ENCODE peak calls at places on chromosome 4, in nine cellular contexts. One of them, this sample, is unnamed.

GRCh38 chr4:157674699-157675098 is 454.2 kb downstream of the GRIA2 start:
- DNase-seq in SJCRH30: no peak
- DNase-seq in choroid plexus epithelial cell: no peak
- DNase-seq in OCI-LY7: no peak
- DNase-seq in Right ventricle myocardium superior: no peak
- DNase-seq in stimulated activated CD4-positive, alpha-beta T cell treated with anti-CD3 and anti-CD28 coated beads, Interleukin-2, amount 100 ng/mL, for 24 hours: no peak
- DNase-seq in T-helper 1 cell: no peak
- DNase-seq in activated CD4-positive, alpha-beta T cell treated with anti-CD3 and anti-CD28 coated beads for 1 hour: no peak
- DNase-seq in NCI-H2081: peak; percentile 40
- DNase-seq in this sample: no peak

GRCh38 chr4:11165052-11165451 is 263.6 kb downstream of the HS3ST1 start:
- DNase-seq in OCI-LY7: no peak
- DNase-seq in NCI-H2081: no peak
- DNase-seq in stimulated activated CD4-positive, alpha-beta T cell treated with anti-CD3 and anti-CD28 coated beads, Interleukin-2, amount 100 ng/mL, for 24 hours: no peak
- DNase-seq in SJCRH30: no peak
- DNase-seq in activated CD4-positive, alpha-beta T cell treated with anti-CD3 and anti-CD28 coated beads for 1 hour: no peak
- DNase-seq in Right ventricle myocardium superior: no peak
- DNase-seq in choroid plexus epithelial cell: no peak
- DNase-seq in T-helper 1 cell: no peak
- DNase-seq in this sample: no peak

GRCh38 chr4:79173186-79173585 is 152.7 kb downstream of the NAA11 start:
- DNase-seq in OCI-LY7: no peak
- DNase-seq in Right ventricle myocardium superior: no peak
- DNase-seq in activated CD4-positive, alpha-beta T cell treated with anti-CD3 and anti-CD28 coated beads for 1 hour: no peak
- DNase-seq in T-helper 1 cell: no peak
- DNase-seq in NCI-H2081: no peak
- DNase-seq in SJCRH30: no peak
- DNase-seq in choroid plexus epithelial cell: no peak
- DNase-seq in stimulated activated CD4-positive, alpha-beta T cell treated with anti-CD3 and anti-CD28 coated beads, Interleukin-2, amount 100 ng/mL, for 24 hours: no peak
- DNase-seq in this sample: no peak

GRCh38 chr4:93710101-93710846 is 118.3 kb upstream of the ATOH1 start:
- DNase-seq in SJCRH30: peak; percentile 36
- DNase-seq in T-helper 1 cell: no peak
- DNase-seq in OCI-LY7: no peak
- DNase-seq in stimulated activated CD4-positive, alpha-beta T cell treated with anti-CD3 and anti-CD28 coated beads, Interleukin-2, amount 100 ng/mL, for 24 hours: no peak
- DNase-seq in activated CD4-positive, alpha-beta T cell treated with anti-CD3 and anti-CD28 coated beads for 1 hour: no peak
- DNase-seq in NCI-H2081: no peak
- DNase-seq in Right ventricle myocardium superior: no peak
- DNase-seq in choroid plexus epithelial cell: no peak
- DNase-seq in this sample: peak; percentile 2

GRCh38 chr4:59770865-59771264 is 1429.3 kb upstream of the ADGRL3 start:
- DNase-seq in OCI-LY7: no peak
- DNase-seq in stimulated activated CD4-positive, alpha-beta T cell treated with anti-CD3 and anti-CD28 coated beads, Interleukin-2, amount 100 ng/mL, for 24 hours: no peak
- DNase-seq in Right ventricle myocardium superior: no peak
- DNase-seq in SJCRH30: no peak
- DNase-seq in activated CD4-positive, alpha-beta T cell treated with anti-CD3 and anti-CD28 coated beads for 1 hour: no peak
- DNase-seq in T-helper 1 cell: no peak
- DNase-seq in choroid plexus epithelial cell: no peak
- DNase-seq in NCI-H2081: no peak
- DNase-seq in this sample: no peak

GRCh38 chr4:112109455-112110425 is 35.5 kb upstream of the FAM241A start:
- DNase-seq in stimulated activated CD4-positive, alpha-beta T cell treated with anti-CD3 and anti-CD28 coated beads, Interleukin-2, amount 100 ng/mL, for 24 hours: no peak
- DNase-seq in NCI-H2081: no peak
- DNase-seq in T-helper 1 cell: no peak
- DNase-seq in activated CD4-positive, alpha-beta T cell treated with anti-CD3 and anti-CD28 coated beads for 1 hour: no peak
- DNase-seq in Right ventricle myocardium superior: no peak
- DNase-seq in SJCRH30: no peak
- DNase-seq in OCI-LY7: no peak
- DNase-seq in choroid plexus epithelial cell: peak; percentile 51
- DNase-seq in this sample: peak; percentile 64

GRCh38 chr4:124449881-124450280 is 262.7 kb downstream of the ANKRD50 start:
- DNase-seq in OCI-LY7: no peak
- DNase-seq in NCI-H2081: no peak
- DNase-seq in T-helper 1 cell: no peak
- DNase-seq in activated CD4-positive, alpha-beta T cell treated with anti-CD3 and anti-CD28 coated beads for 1 hour: no peak
- DNase-seq in choroid plexus epithelial cell: no peak
- DNase-seq in Right ventricle myocardium superior: no peak
- DNase-seq in stimulated activated CD4-positive, alpha-beta T cell treated with anti-CD3 and anti-CD28 coated beads, Interleukin-2, amount 100 ng/mL, for 24 hours: no peak
- DNase-seq in SJCRH30: no peak
- DNase-seq in this sample: no peak

GRCh38 chr4:174096456-174096855 is 187.0 kb downstream of the FBXO8 start:
- DNase-seq in stimulated activated CD4-positive, alpha-beta T cell treated with anti-CD3 and anti-CD28 coated beads, Interleukin-2, amount 100 ng/mL, for 24 hours: no peak
- DNase-seq in Right ventricle myocardium superior: no peak
- DNase-seq in choroid plexus epithelial cell: no peak
- DNase-seq in OCI-LY7: no peak
- DNase-seq in T-helper 1 cell: no peak
- DNase-seq in activated CD4-positive, alpha-beta T cell treated with anti-CD3 and anti-CD28 coated beads for 1 hour: no peak
- DNase-seq in NCI-H2081: no peak
- DNase-seq in SJCRH30: no peak
- DNase-seq in this sample: no peak

GRCh38 chr4:76278583-76278982 is 27.1 kb downstream of the FAM47E start:
- DNase-seq in NCI-H2081: no peak
- DNase-seq in choroid plexus epithelial cell: no peak
- DNase-seq in stimulated activated CD4-positive, alpha-beta T cell treated with anti-CD3 and anti-CD28 coated beads, Interleukin-2, amount 100 ng/mL, for 24 hours: no peak
- DNase-seq in Right ventricle myocardium superior: no peak
- DNase-seq in T-helper 1 cell: no peak
- DNase-seq in SJCRH30: no peak
- DNase-seq in OCI-LY7: no peak
- DNase-seq in activated CD4-positive, alpha-beta T cell treated with anti-CD3 and anti-CD28 coated beads for 1 hour: no peak
- DNase-seq in this sample: no peak

GRCh38 chr4:26145212-26145611 is 175.6 kb upstream of the RBPJ start:
- DNase-seq in NCI-H2081: no peak
- DNase-seq in T-helper 1 cell: no peak
- DNase-seq in OCI-LY7: no peak
- DNase-seq in choroid plexus epithelial cell: no peak
- DNase-seq in Right ventricle myocardium superior: no peak
- DNase-seq in stimulated activated CD4-positive, alpha-beta T cell treated with anti-CD3 and anti-CD28 coated beads, Interleukin-2, amount 100 ng/mL, for 24 hours: no peak
- DNase-seq in activated CD4-positive, alpha-beta T cell treated with anti-CD3 and anti-CD28 coated beads for 1 hour: no peak
- DNase-seq in SJCRH30: no peak
- DNase-seq in this sample: no peak

GRCh38 chr4:117800636-117801035 is 233.7 kb upstream of the NDST3 start:
- DNase-seq in T-helper 1 cell: no peak
- DNase-seq in NCI-H2081: no peak
- DNase-seq in choroid plexus epithelial cell: no peak
- DNase-seq in SJCRH30: no peak
- DNase-seq in stimulated activated CD4-positive, alpha-beta T cell treated with anti-CD3 and anti-CD28 coated beads, Interleukin-2, amount 100 ng/mL, for 24 hours: no peak
- DNase-seq in Right ventricle myocardium superior: no peak
- DNase-seq in activated CD4-positive, alpha-beta T cell treated with anti-CD3 and anti-CD28 coated beads for 1 hour: no peak
- DNase-seq in OCI-LY7: no peak
- DNase-seq in this sample: no peak

This sample was measured in ELR.